ENCODE peak calls at places on chromosomes 16 and 17, in ten cellular contexts. K is AG04450, R is tibial artery, M is upper lobe of right lung, F is fibroblast of lung, G is neural progenitor cell, V is GM23248, O is uterus, S is thoracic aorta, C is caudate nucleus. X is an unnamed sample.

GRCh38 chr16:63617047-63617989 is 1504.5 kb downstream of the CDH11 start:
- DNase-seq in S (no peak), V (no peak), R (no peak), O (no peak), C (no peak), M (no peak), F (peak), G (no peak), K (no peak), X (no peak)

GRCh38 chr16:85621698-85622433 is 8.7 kb downstream of the GSE1 start:
- DNase-seq in C (no peak), V (no peak), K (no peak), O (no peak), S (no peak), R (no peak), F (no peak), G (no peak), M (no peak), X (no peak)

GRCh38 chr16:53091508-53092211 is 36.9 kb downstream of the CHD9 start:
- DNase-seq in F (peak), C (peak), M (no peak), V (peak), K (peak), R (peak), S (no peak), G (peak), O (peak), X (peak)

GRCh38 chr17:27339198-27339835 is 45.4 kb downstream of the WSB1 start:
- DNase-seq in S (no peak), O (no peak), K (no peak), C (no peak), V (no peak), R (no peak), G (no peak), M (no peak), F (no peak), X (no peak)

GRCh38 chr16:70594569-70594968 is 51.8 kb upstream of the IL34 start:
- DNase-seq in V (no peak), M (peak), O (no peak), G (no peak), F (no peak), R (peak), S (no peak), K (no peak), C (no peak), X (no peak)

GRCh38 chr16:28274676-28275075 is 17.6 kb upstream of the SBK1 start:
- DNase-seq in K (no peak), S (no peak), C (no peak), R (no peak), V (no peak), G (no peak), F (no peak), M (no peak), O (no peak), X (no peak)

GRCh38 chr17:61399131-61400057 is at the start of gene TBX2:
- DNase-seq in R (peak), V (peak), K (peak), M (peak), F (peak), G (peak), S (peak), C (no peak), O (peak), X (peak)

GRCh38 chr17:37708008-37708615 is 36.7 kb downstream of the HNF1B start:
- DNase-seq in C (no peak), K (no peak), O (no peak), F (no peak), V (no peak), G (no peak), R (no peak), M (no peak), S (no peak), X (no peak)

GRCh38 chr17:61475726-61476125 is 23.5 kb downstream of the TBX4 start:
- DNase-seq in F (no peak), C (no peak), V (peak), R (no peak), S (no peak), M (peak), O (no peak), K (no peak), G (no peak), X (no peak)

GRCh38 chr17:76248013-76248782 is 7.9 kb upstream of the RNF157 start:
- DNase-seq in M (no peak), V (no peak), G (no peak), S (no peak), C (no peak), O (no peak), R (no peak), K (no peak), F (no peak), X (no peak)
- H3K27ac ChIP-seq in M (no peak), V (no peak), G (no peak), S (no peak), C (no peak), O (no peak), R (no peak), K (no peak), F (no peak), X (no peak)

DNA sequence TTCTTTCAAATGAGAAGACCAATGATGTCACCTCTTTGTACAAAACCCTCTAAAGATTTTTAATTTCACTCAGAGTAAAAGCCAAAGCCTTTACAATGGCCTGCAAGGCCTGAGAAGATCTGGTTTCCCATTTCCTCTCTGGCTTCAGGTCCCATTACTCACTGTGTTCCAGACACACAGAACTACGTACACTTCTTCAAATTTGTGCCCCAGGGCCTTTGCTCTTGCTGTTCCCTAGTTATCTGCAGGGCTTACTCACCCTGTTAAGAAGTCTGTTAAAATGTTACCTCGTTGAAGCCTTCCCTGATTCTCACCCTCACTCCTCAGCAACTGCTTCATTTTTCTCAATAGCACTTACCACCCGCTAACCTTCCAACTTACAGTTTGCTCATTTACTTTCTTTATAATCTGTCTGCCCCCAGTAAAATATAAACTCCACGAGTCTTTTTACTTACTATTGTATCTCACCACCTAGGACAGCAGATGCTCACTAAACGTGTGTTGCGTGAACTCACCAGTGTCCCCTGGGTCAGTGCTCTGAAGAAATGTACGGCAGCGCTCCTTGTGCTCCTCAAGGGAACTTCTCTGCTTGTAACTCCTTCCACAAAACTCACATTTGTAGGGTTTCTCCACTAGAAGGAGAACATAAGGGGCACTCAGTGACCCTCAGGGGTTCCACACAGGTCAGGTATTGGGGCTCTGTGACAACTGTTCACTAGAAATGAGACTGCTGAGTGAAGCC is 50.2 kb downstream of the GRB7 start:
- DNase-seq in M (no peak), R (no peak), G (no peak), K (no peak), O (no peak), V (no peak), C (no peak), S (no peak), F (no peak), X (no peak)
- H3K27ac ChIP-seq in M (no peak), R (no peak), G (no peak), K (no peak), O (no peak), V (no peak), C (no peak), S (no peak), F (no peak), X (no peak)

DNA sequence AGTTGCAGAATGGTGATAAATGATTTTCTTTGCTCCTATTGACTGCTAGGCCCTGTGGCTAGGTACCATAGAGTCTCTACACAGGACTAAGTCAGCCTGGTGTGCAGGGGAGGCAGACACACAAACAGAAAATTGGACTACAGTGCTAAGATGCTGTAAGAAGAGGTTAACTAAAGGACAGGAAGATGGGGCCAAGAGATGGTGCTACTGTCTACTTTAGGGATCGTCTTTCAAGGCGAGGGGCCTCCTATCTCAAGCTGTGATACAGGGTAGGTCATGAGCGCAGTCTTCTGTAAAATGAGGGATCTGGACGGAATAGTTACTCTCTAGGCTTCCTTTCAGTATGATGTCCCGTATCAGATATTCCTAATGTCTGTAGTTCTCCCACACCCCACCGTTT is 817 bp downstream of the NME1 start:
- DNase-seq in R (no peak), C (no peak), G (peak), V (peak), K (no peak), S (no peak), F (no peak), O (no peak), M (no peak), X (no peak)
- H3K27ac ChIP-seq in R (no peak), C (no peak), G (no peak), V (peak), K (no peak), S (no peak), F (peak), O (no peak), M (peak), X (peak)

GRCh38 chr17:5031365-5032082 is 3.7 kb downstream of the SLC52A1 start:
- DNase-seq in V (peak), C (peak), S (peak), K (peak), G (peak), M (peak), F (peak), O (peak), R (peak), X (peak)
- H3K27ac ChIP-seq in V (no peak), C (no peak), S (no peak), K (no peak), G (no peak), M (peak), F (no peak), O (peak), R (no peak), X (peak)

DNA sequence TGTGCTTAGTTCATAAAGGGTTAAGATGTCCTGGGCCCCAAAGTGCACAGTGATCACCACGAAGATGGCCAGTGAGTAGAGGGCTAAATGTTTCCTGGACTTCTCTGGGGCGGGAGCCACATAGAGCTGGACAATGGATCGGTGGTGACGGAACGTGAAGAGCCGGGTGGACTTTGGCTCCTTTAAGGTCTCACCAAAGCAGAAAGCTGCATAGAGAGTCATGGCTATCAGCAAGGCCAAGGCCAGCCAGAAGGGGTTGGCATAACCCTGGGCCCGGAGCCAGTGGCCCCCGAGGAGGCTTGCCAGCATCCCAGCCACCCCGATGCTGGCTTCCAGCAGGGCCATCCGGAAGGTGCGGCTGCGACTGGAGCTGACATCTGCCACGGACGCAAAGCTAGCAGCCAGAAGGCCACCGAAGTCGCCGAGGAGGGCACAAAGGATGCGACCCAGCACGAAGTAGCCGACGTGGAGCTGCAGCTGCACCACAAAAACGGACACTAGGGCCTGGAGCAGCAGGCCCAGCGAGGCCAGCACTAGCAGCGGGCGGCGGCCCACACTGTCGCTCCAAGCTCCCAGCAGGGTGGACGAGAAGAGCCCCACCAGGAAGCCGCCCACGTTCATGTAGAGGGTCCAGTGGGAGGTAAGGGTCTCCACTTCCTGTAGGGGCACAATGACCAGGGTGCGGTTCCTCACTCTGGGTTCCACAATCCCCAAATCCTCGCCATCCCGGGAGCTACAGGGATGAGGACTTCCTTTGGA is 1.0 kb downstream of the SLC46A1 start:
- DNase-seq in S (no peak), C (peak), V (peak), K (no peak), M (peak), G (no peak), F (no peak), O (no peak), R (no peak), X (no peak)
- H3K27ac ChIP-seq in S (peak), C (peak), V (no peak), K (no peak), M (no peak), G (no peak), F (no peak), O (peak), R (peak), X (peak)

GRCh38 chr17:58085039-58085715 is 2.0 kb downstream of the DYNLL2 start:
- DNase-seq in K (no peak), S (no peak), M (no peak), F (no peak), G (no peak), C (no peak), V (peak), O (no peak), R (no peak), X (no peak)
- H3K27ac ChIP-seq in K (no peak), S (no peak), M (peak), F (peak), G (no peak), C (no peak), V (no peak), O (no peak), R (peak), X (peak)

X was measured in right atrium auricular region.